ENCODE peak calls at places on chromosomes 6 and 20, in seven cellular contexts. T is GM12878; U is right cardiac atrium; G is astrocyte; R is cardiac muscle cell; I is uterus; B is CD8-positive, alpha-beta T cell. W is an unnamed sample.
A peak's percentile ranks its signal among the peaks of the same experiment; 100 is the strongest.

GRCh38 chr6:53744321-53744720 is 50.5 kb upstream of the LRRC1 start:
- DNase-seq in G (no peak), U (no peak), I (no peak), B (no peak), R (no peak), T (no peak), W (no peak)

GRCh38 chr6:42313941-42314570 is 96.4 kb upstream of the MRPS10 start:
- DNase-seq in I (no peak), U (peak; percentile 61), G (peak; percentile 55), T (no peak), B (no peak), R (no peak), W (no peak)

GRCh38 chr6:11653028-11653583 is 115.6 kb downstream of the TMEM170B start:
- DNase-seq in R (peak; percentile 54), B (peak; percentile 52), I (peak; percentile 21), T (no peak), G (peak; percentile 93), U (no peak), W (peak; percentile 87)

GRCh38 chr6:105932440-105932839 is 153.7 kb upstream of the PRDM1 start:
- DNase-seq in U (no peak), R (no peak), G (no peak), B (no peak), T (no peak), I (no peak), W (no peak)

GRCh38 chr6:14968056-14968643 is 277.7 kb upstream of the JARID2 start:
- DNase-seq in I (no peak), R (no peak), U (no peak), T (no peak), B (no peak), G (no peak), W (no peak)

GRCh38 chr6:25922301-25922700 is 8.2 kb downstream of the SLC17A2 start:
- DNase-seq in T (no peak), G (peak; percentile 1), U (no peak), B (no peak), I (peak; percentile 21), R (no peak), W (peak; percentile 18)

GRCh38 chr6:53492860-53493634 is 51.9 kb downstream of the GCLC start:
- DNase-seq in T (no peak), R (peak; percentile 65), U (no peak), B (no peak), I (no peak), G (peak; percentile 55), W (peak; percentile 50)

GRCh38 chr6:104639671-104640070 is 220.0 kb downstream of the HACE1 start:
- DNase-seq in G (peak; percentile 2), I (no peak), R (no peak), B (no peak), U (no peak), T (peak; percentile 21), W (no peak)

GRCh38 chr6:139608872-139609271 is 234.4 kb upstream of the CITED2 start:
- DNase-seq in G (peak; percentile 43), B (no peak), U (no peak), R (no peak), T (no peak), I (no peak), W (no peak)

GRCh38 chr6:6362051-6362450 is 41.6 kb upstream of the F13A1 start:
- DNase-seq in G (no peak), B (no peak), R (no peak), U (no peak), T (no peak), I (no peak), W (no peak)

GRCh38 chr20:25076731-25077609 is 5.0 kb downstream of the VSX1 start:
- DNase-seq in U (no peak), R (no peak), B (peak; percentile 47), G (no peak), I (no peak), T (no peak), W (no peak)

GRCh38 chr20:45588800-45589199 is 9.7 kb upstream of the WFDC8 start:
- DNase-seq in T (no peak), G (no peak), R (no peak), B (no peak), I (no peak), U (no peak), W (no peak)

DNA sequence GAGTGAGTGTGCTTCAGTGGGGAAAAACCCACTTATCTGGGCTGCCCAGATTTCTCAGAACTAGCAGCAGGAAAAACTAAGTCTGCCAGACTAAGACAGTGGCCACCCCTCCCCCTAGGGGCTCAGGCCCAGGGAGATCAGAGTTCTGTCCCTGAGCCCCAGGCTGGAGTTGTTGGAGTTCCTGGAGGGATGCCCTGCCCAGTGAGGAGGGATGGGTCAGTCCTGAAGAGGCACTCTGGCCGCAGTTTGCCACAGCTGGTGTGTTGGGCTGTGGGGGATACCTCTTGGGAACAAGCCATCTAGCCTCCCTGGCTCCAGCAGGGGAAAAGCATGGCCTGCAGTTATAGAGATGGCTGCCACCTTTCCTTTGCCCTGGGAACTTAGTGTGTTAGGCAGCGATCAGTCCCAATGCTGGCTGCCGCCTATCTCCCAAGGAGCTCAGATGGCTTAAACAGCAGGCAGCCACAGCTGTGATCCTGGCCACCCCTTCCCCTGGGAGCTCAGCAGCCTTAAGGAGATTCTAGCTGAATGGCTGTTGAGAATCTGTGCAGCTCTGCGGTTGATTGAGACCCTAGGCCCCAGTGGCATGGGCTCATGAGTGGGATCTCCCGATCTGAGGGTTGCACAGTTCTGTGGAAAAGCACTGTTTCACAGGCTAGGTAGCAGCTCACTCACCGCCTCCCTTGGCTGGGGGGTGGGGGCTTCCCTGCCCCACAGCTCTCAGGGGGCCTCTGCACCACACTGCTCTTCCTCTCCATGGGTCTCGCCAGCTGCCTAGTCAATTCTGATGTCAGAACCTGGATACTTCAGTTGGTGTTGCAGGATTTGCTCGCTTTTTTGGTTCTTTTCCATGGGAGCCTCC is 13.2 kb downstream of the SIRPG start:
- DNase-seq in T (no peak), B (no peak), G (no peak), U (no peak), I (no peak), R (no peak), W (no peak)
- H3K9me3 ChIP-seq in T (no peaks in the 10 kb centered on the region), B (no peaks in the 10 kb centered on the region), G (no peaks in the 10 kb centered on the region), U (no peaks in the 10 kb centered on the region), I (no peaks in the 10 kb centered on the region), R (no peaks in the 10 kb centered on the region), W (no peaks in the 10 kb centered on the region)

GRCh38 chr20:42430059-42430458 is 759.6 kb downstream of the PTPRT start:
- DNase-seq in B (no peak), G (no peak), I (no peak), T (no peak), U (peak; percentile 82), R (no peak), W (no peak)
- H3K9me3 ChIP-seq in B (no peaks in the 10 kb centered on the region), G (peaks cover 5% of the 10 kb centered on the region), I (no peaks in the 10 kb centered on the region), T (no peaks in the 10 kb centered on the region), U (no peaks in the 10 kb centered on the region), R (no peaks in the 10 kb centered on the region), W (no peaks in the 10 kb centered on the region)

GRCh38 chr20:43781215-43781614 is 54.4 kb upstream of the GTSF1L start:
- DNase-seq in T (no peak), G (no peak), U (no peak), I (no peak), R (no peak), B (no peak), W (no peak)
- H3K9me3 ChIP-seq in T (peaks cover 21% of the 10 kb centered on the region), G (peaks cover 2% of the 10 kb centered on the region), U (peaks cover 2% of the 10 kb centered on the region), I (no peaks in the 10 kb centered on the region), R (no peaks in the 10 kb centered on the region), B (no peaks in the 10 kb centered on the region), W (peaks cover 16% of the 10 kb centered on the region)

GRCh38 chr20:41604002-41604401 is 14.2 kb downstream of the CHD6 start:
- DNase-seq in U (no peak), B (no peak), I (no peak), T (no peak), G (no peak), R (no peak), W (no peak)

GRCh38 chr20:41598719-41599118 is 19.5 kb downstream of the CHD6 start:
- DNase-seq in G (no peak), R (no peak), U (no peak), B (no peak), I (no peak), T (no peak), W (no peak)

GRCh38 chr20:41600926-41601631 is 17.1 kb downstream of the CHD6 start:
- DNase-seq in T (no peak), G (no peak), R (no peak), B (no peak), I (no peak), U (no peak), W (no peak)

GRCh38 chr20:41601742-41602141 is 16.4 kb downstream of the CHD6 start:
- DNase-seq in G (no peak), I (no peak), R (no peak), B (no peak), U (no peak), T (no peak), W (no peak)

GRCh38 chr20:41599699-41600104 is 18.5 kb downstream of the CHD6 start:
- DNase-seq in U (no peak), I (no peak), R (no peak), T (no peak), G (no peak), B (no peak), W (no peak)
- H3K9me3 ChIP-seq in U (no peaks in the 10 kb centered on the region), I (no peaks in the 10 kb centered on the region), R (peaks cover 6% of the 10 kb centered on the region), T (peaks cover 53% of the 10 kb centered on the region), G (peaks cover 13% of the 10 kb centered on the region), B (peaks cover 22% of the 10 kb centered on the region), W (peaks cover 44% of the 10 kb centered on the region)

GRCh38 chr6:27288136-27289044 is 23.7 kb downstream of the POM121L2 start:
- DNase-seq in G (no peak), U (no peak), T (no peak), I (no peak), B (no peak), R (peak; percentile 27), W (peak; percentile 67)
- H3K9me3 ChIP-seq in G (peaks cover 4% of the 10 kb centered on the region), U (peaks cover 4% of the 10 kb centered on the region), T (peaks cover 8% of the 10 kb centered on the region), I (no peaks in the 10 kb centered on the region), B (peaks cover 14% of the 10 kb centered on the region), R (no peaks in the 10 kb centered on the region), W (peaks cover 1% of the 10 kb centered on the region)

GRCh38 chr6:167686204-167686893 is 140.4 kb upstream of the AFDN start:
- DNase-seq in T (no peak), G (no peak), U (no peak), R (no peak), I (no peak), B (no peak), W (no peak)

GRCh38 chr6:167683028-167683862 is 143.5 kb upstream of the AFDN start:
- DNase-seq in G (peak; percentile 90), B (no peak), T (no peak), R (peak; percentile 61), I (peak; percentile 65), U (peak; percentile 84), W (peak; percentile 63)

GRCh38 chr6:167685654-167686053 is 141.1 kb upstream of the AFDN start:
- DNase-seq in T (no peak), B (no peak), U (no peak), I (no peak), R (no peak), G (no peak), W (no peak)

GRCh38 chr6:167682546-167683027 is 144.1 kb upstream of the AFDN start:
- DNase-seq in T (no peak), U (no peak), I (no peak), G (no peak), B (no peak), R (no peak), W (no peak)

GRCh38 chr6:167684276-167685104 is 142.2 kb upstream of the AFDN start:
- DNase-seq in B (no peak), R (no peak), T (no peak), I (no peak), G (no peak), U (no peak), W (no peak)
- H3K9me3 ChIP-seq in B (no peaks in the 10 kb centered on the region), R (no peaks in the 10 kb centered on the region), T (no peaks in the 10 kb centered on the region), I (no peaks in the 10 kb centered on the region), G (no peaks in the 10 kb centered on the region), U (no peaks in the 10 kb centered on the region), W (no peaks in the 10 kb centered on the region)

W was measured in MG63.